ENCODE peak calls at places on chromosomes 16 and 17, in six cellular contexts. U, S, L, C, X and H are unnamed samples.

GRCh38 chr17:1592751-1593629 is 30.4 kb upstream of the PITPNA start:
- DNase-seq in U (no peak), S (no peak), L (no peak), C (no peak), X (no peak), H (no peak)

GRCh38 chr17:67800495-67800928 is 24.8 kb upstream of the BPTF start:
- DNase-seq in U (peak), S (peak), L (peak), C (peak), X (peak), H (peak)

GRCh38 chr16:18013863-18014262 is 322.7 kb downstream of the NPIPA8 start:
- DNase-seq in U (no peak), S (no peak), L (no peak), C (no peak), X (no peak), H (no peak)

GRCh38 chr17:72069744-72070143 is 51.1 kb upstream of the SOX9 start:
- DNase-seq in U (no peak), S (no peak), L (no peak), C (no peak), X (no peak), H (no peak)

GRCh38 chr17:78479369-78479768 is 97.8 kb downstream of the DNAH17 start:
- DNase-seq in U (no peak), S (no peak), L (peak), C (no peak), X (no peak), H (no peak)

GRCh38 chr17:45184144-45184543 is 22.5 kb downstream of the HEXIM2 start:
- DNase-seq in U (no peak), S (no peak), L (peak), C (no peak), X (no peak), H (no peak)

GRCh38 chr17:17387461-17388362 is 84.5 kb downstream of the NT5M start:
- DNase-seq in U (no peak), S (no peak), L (peak), C (peak), X (peak), H (no peak)

GRCh38 chr17:4968916-4969550 is 1.4 kb upstream of the SPAG7 start:
- DNase-seq in U (peak), S (peak), L (peak), C (no peak), X (peak), H (peak)

GRCh38 chr17:9705745-9706144 is 60.4 kb downstream of the USP43 start:
- DNase-seq in U (no peak), S (no peak), L (no peak), C (no peak), X (no peak), H (no peak)

GRCh38 chr16:82915139-82915824 is 288.5 kb downstream of the CDH13 start:
- DNase-seq in U (no peak), S (no peak), L (no peak), C (no peak), X (no peak), H (no peak)

GRCh38 chr17:12070561-12070960 is 49.9 kb downstream of the MAP2K4 start:
- DNase-seq in U (peak), S (peak), L (no peak), C (no peak), X (no peak), H (no peak)

GRCh38 chr17:181213-182163 is at the start of gene DOC2B:
- DNase-seq in U (peak), S (no peak), L (peak), C (peak), X (peak), H (peak)

GRCh38 chr16:81610144-81610842 is 165.7 kb downstream of the CMIP start:
- DNase-seq in U (peak), S (peak), L (no peak), C (peak), X (no peak), H (peak)

GRCh38 chr17:63035271-63035670 is 69.2 kb downstream of the TANC2 start:
- DNase-seq in U (peak), S (peak), L (no peak), C (no peak), X (no peak), H (no peak)

GRCh38 chr16:78278047-78278446 is 178.6 kb downstream of the WWOX start:
- DNase-seq in U (no peak), S (no peak), L (no peak), C (no peak), X (no peak), H (no peak)

GRCh38 chr17:48439473-48439872 is 9.5 kb upstream of the SKAP1 start:
- DNase-seq in U (no peak), S (no peak), L (no peak), C (no peak), X (no peak), H (no peak)

GRCh38 chr16:86869288-86870022 is 291.1 kb downstream of the FOXL1 start:
- DNase-seq in U (no peak), S (no peak), L (no peak), C (no peak), X (no peak), H (no peak)

GRCh38 chr17:30236807-30237206 is 1.3 kb upstream of the SLC6A4 start:
- DNase-seq in U (peak), S (no peak), L (no peak), C (peak), X (peak), H (peak)

GRCh38 chr16:72169708-72170107 is 2.2 kb downstream of the PMFBP1 start:
- DNase-seq in U (no peak), S (no peak), L (no peak), C (no peak), X (no peak), H (no peak)

GRCh38 chr16:71916397-71916920 is 21.1 kb downstream of the IST1 start:
- DNase-seq in U (peak), S (peak), L (no peak), C (no peak), X (no peak), H (no peak)

GRCh38 chr16:27759301-27759871 is 209.4 kb downstream of the KATNIP start:
- DNase-seq in U (peak), S (peak), L (no peak), C (no peak), X (no peak), H (no peak)

GRCh38 chr16:88941933-88942909 is 34.8 kb downstream of the CBFA2T3 start:
- DNase-seq in U (no peak), S (no peak), L (peak), C (peak), X (peak), H (peak)

GRCh38 chr17:3512512-3513171 is 36.8 kb downstream of the ASPA start:
- DNase-seq in U (peak), S (peak), L (no peak), C (no peak), X (peak), H (peak)

GRCh38 chr16:24508614-24509013 is 30.8 kb upstream of the RBBP6 start:
- DNase-seq in U (peak), S (peak), L (peak), C (no peak), X (no peak), H (no peak)

GRCh38 chr16:19093631-19094541 is 19.9 kb upstream of the ITPRIPL2 start:
- DNase-seq in U (no peak), S (no peak), L (no peak), C (no peak), X (no peak), H (no peak)

GRCh38 chr17:29612404-29613370 is 10.0 kb downstream of the CORO6 start:
- DNase-seq in U (no peak), S (no peak), L (no peak), C (no peak), X (no peak), H (no peak)

GRCh38 chr17:4167786-4168185 is 24.8 kb downstream of the CYB5D2 start:
- DNase-seq in U (no peak), S (no peak), L (no peak), C (no peak), X (no peak), H (no peak)

GRCh38 chr17:57355090-57355859 is 99.0 kb downstream of the MSI2 start:
- DNase-seq in U (no peak), S (no peak), L (no peak), C (no peak), X (no peak), H (no peak)

GRCh38 chr17:78208486-78208885 is 5.6 kb upstream of the BIRC5 start:
- DNase-seq in U (no peak), S (no peak), L (no peak), C (no peak), X (no peak), H (no peak)

GRCh38 chr16:55515110-55515509 is 6.2 kb downstream of the LPCAT2 start:
- DNase-seq in U (peak), S (peak), L (no peak), C (no peak), X (no peak), H (no peak)

GRCh38 chr17:57940217-57940616 is 15.0 kb downstream of the CUEDC1 start:
- DNase-seq in U (no peak), S (no peak), L (peak), C (no peak), X (no peak), H (peak)

GRCh38 chr16:578870-579405 is 9.2 kb downstream of the PIGQ start:
- DNase-seq in U (peak), S (peak), L (peak), C (peak), X (peak), H (peak)

GRCh38 chr17:82912571-82913089 is 72.8 kb upstream of the ZNF750 start:
- DNase-seq in U (peak), S (no peak), L (no peak), C (no peak), X (no peak), H (peak)

GRCh38 chr17:82914375-82914774 is 74.6 kb upstream of the ZNF750 start:
- DNase-seq in U (peak), S (no peak), L (no peak), C (no peak), X (no peak), H (peak)

GRCh38 chr17:82915010-82915696 is 75.3 kb upstream of the ZNF750 start:
- DNase-seq in U (no peak), S (no peak), L (no peak), C (no peak), X (no peak), H (no peak)

GRCh38 chr17:82911822-82912221 is 72.0 kb upstream of the ZNF750 start:
- DNase-seq in U (no peak), S (no peak), L (no peak), C (no peak), X (no peak), H (no peak)

DNA sequence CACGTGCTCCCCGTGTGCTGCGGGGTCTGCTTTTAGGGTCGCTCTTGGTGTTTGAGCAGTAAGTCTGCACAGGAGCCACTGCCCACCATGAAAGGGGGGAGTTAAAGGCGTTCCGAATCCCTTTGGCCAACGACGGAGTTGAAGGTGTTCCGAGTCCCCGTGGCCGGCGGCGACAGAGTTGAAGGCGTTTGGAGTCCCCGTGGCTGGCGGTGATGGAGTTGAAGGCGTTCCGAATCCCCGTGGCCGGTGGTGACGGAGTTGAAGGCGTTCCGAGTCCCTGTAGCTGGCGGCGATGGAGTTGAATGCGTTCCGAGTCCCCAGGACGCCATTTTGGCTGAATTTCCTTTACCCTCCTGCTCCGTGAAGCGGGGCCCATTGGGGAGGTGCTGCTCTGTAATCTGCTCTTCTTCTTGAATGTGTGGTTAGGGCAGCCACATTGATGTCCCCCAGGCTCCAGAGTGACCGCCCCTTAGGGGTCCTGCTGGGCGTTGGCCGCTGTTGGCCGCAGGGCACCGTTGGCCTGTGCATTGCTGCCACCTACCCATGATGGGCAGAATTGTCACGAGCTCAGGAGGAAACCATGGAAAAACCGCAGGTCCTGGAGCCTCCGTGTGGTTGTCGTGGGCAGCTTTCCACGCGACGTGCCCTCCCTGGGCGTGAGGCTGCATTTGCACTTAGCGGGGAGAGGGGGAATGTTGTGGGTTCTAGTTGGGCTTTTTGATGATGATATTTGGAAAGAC is 73.7 kb upstream of the ZNF750 start:
- DNase-seq in U (no peak), S (no peak), L (peak), C (no peak), X (no peak), H (peak)
- TF ChIP-seq CTCF in U (peak), S (peak), L (peak), C (no peak), X (no peak), H (peak)

DNA sequence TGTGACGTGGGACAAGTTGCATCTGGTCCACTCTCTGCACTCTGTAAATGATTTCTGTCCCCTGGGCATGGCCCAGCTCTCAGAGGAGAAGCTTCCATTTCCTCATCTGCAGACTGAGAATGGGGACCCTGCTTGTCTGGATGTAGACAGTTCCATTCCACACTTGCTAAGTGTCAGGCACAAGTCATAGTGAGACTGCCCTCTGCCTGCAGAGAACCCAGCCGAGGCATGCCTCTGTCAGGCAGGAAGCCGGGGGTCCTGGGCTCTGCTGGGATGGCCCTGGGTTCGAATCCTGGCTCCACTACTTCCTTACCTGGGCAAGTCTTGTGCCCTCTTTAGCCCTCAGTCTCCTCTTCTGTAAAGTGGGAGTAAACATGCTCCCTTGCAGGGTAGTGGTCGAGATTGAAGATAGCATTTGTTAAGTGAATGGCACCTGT is 4.1 kb downstream of the MAP2K3 start:
- DNase-seq in U (no peak), S (no peak), L (no peak), C (no peak), X (no peak), H (peak)
- TF ChIP-seq CTCF in U (no peak), S (peak), L (no peak), C (no peak), X (no peak), H (no peak)

DNA sequence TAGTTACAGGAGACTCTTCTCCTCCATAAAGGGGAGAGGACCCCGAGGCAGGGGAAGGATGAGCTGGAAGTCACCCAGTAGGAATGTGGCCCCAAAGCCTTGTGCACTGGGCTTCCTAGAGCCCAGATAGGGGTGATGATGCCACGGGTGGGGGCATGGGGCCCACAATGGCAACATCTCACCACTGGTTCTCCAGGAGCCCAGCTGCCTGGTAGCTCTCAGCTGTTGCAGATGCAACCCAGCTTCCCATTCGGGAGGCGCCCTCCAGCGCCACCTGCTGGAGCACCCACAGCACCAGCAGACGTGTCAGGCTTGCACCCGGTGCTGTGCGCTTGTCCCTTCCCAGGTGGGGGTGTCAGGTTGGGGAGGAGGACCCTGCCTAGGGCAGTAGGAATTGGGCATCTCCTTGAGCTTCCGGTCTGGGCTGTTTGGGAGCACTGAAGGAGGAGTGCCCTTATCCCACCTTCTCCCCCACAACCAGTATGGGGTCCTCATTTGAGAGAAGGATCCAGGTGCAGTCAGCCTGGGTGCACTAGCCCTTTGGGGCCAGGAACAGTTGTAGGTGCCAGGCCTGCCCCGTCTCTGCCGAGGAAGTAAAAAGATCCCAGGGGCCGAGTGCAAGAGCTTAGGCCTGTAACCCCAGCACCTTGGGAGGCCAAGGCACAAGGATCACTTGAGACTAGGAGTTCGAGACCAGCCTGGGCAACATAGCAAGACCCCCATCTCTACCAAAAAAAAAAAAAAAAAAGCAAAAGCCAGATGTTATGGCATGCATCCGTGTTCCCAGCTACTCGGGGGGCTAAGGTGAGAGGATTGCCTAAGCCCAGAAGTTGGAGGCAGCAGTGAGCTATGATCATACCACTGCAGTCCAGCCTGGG is 14.4 kb downstream of the CDIPT start:
- DNase-seq in U (peak), S (peak), L (peak), C (peak), X (peak), H (peak)
- TF ChIP-seq CTCF in U (peak), S (peak), L (peak), C (peak), X (peak), H (peak)

GRCh38 chr17:75779250-75779986 is 5.2 kb upstream of the UNK start:
- DNase-seq in U (peak), S (peak), L (peak), C (peak), X (peak), H (peak)
- TF ChIP-seq CTCF in U (no peak), S (no peak), L (no peak), C (no peak), X (no peak), H (no peak)

GRCh38 chr16:16882766-16883165 is 503.8 kb downstream of the NPIPA7 start:
- DNase-seq in U (no peak), S (no peak), L (no peak), C (no peak), X (no peak), H (no peak)

GRCh38 chr16:16879567-16880251 is 500.8 kb downstream of the NPIPA7 start:
- DNase-seq in U (no peak), S (no peak), L (no peak), C (no peak), X (no peak), H (no peak)

GRCh38 chr16:16877061-16877460 is 498.1 kb downstream of the NPIPA7 start:
- DNase-seq in U (no peak), S (no peak), L (no peak), C (no peak), X (no peak), H (no peak)

GRCh38 chr16:16884451-16884850 is 505.5 kb downstream of the NPIPA7 start:
- DNase-seq in U (no peak), S (no peak), L (no peak), C (no peak), X (no peak), H (no peak)

DNA sequence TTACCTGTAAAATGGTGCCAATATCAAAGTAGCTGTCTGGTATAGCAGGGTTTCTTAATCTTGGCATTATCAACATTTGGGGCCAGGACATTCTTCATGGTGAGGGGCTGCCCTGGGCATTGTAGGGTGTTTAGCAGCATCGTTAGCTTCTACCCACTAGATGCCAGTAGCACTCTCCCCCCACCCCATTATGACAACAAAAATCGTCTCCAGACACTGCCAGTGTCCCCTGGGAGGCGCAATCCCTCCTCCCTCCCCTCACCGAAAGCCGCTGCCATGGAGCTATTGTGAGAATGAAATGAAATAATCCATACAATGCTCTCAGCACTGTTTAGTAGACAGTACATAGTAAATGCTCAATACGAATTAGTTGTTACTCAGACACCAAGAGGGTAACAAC is 502.8 kb downstream of the NPIPA7 start:
- DNase-seq in U (no peak), S (no peak), L (peak), C (no peak), X (no peak), H (no peak)
- TF ChIP-seq CTCF in U (no peak), S (no peak), L (no peak), C (no peak), X (no peak), H (no peak)

DNA sequence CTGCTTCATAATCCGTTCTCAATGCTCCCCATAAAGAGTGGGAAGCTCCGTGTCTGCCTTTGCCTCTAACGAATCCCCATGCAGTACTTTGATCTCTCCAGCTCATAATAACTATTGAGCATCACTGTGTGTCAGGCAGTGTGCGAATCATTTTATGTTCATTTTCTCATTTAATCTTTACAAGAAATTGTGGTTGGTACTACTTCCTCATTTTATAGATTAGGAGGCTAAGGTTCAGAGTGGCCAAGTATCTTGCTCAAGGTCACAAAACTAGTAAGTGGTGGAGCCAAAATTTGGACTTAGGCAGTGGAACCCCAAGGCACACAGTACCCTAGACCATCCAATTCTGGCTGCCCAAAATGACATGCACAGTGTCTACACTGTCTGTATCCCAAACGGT is 44.8 kb downstream of the ABCC12 start:
- DNase-seq in U (no peak), S (no peak), L (no peak), C (no peak), X (no peak), H (no peak)
- TF ChIP-seq CTCF in U (no peak), S (no peak), L (no peak), C (no peak), X (no peak), H (no peak)

GRCh38 chr16:67183627-67184452 is at the start of gene MATCAP1:
- DNase-seq in U (peak), S (peak), L (peak), C (peak), X (peak), H (peak)
- TF ChIP-seq CTCF in U (no peak), S (no peak), L (no peak), C (no peak), X (no peak), H (no peak)